ENCODE peak calls at places on chromosome X, in nine cellular contexts. A is sigmoid colon, R is astrocyte, B is prostate gland, X is colonic mucosa, C is cardiac muscle cell, T is esophagus squamous epithelium, E is hepatocyte, Y is fibroblast of lung. M is an unnamed sample.

GRCh38 chrX:85052636-85053343 is 49.1 kb downstream of the APOOL start:
- DNase-seq in B (no peak), Y (peak; percentile 81), R (peak; percentile 77), A (no peak), T (no peak), C (peak; percentile 65), X (no peak), E (no peak), M (no peak)

GRCh38 chrX:47831788-47832187 is 4.9 kb upstream of the ZNF81 start:
- DNase-seq in E (peak; percentile 47), T (no peak), X (peak; percentile 65), R (no peak), A (no peak), Y (peak; percentile 20), B (no peak), C (peak; percentile 40), M (no peak)

GRCh38 chrX:15911729-15912550 is 57.3 kb upstream of the AP1S2 start:
- DNase-seq in A (no peak), C (peak; percentile 63), E (no peak), T (no peak), B (no peak), X (no peak), Y (no peak), R (no peak), M (no peak)

GRCh38 chrX:82912401-82912800 is 595.7 kb upstream of the POU3F4 start:
- DNase-seq in Y (no peak), A (no peak), R (no peak), B (no peak), X (no peak), T (no peak), E (no peak), C (no peak), M (no peak)

GRCh38 chrX:33725556-33726232 is 406.4 kb downstream of the FAM47A start:
- DNase-seq in A (peak; percentile 71), E (peak; percentile 74), C (no peak), X (no peak), Y (peak; percentile 47), T (no peak), R (no peak), B (peak; percentile 4), M (no peak)

GRCh38 chrX:131861088-131861787 is 161.9 kb upstream of the STK26 start:
- DNase-seq in Y (no peak), X (no peak), R (no peak), E (no peak), T (no peak), B (no peak), A (no peak), C (no peak), M (no peak)

GRCh38 chrX:74343327-74343969 is 39.5 kb downstream of the ZCCHC13 start:
- DNase-seq in R (no peak), E (no peak), X (no peak), A (no peak), C (no peak), B (no peak), Y (no peak), T (no peak), M (no peak)

GRCh38 chrX:24231169-24231568 is 81.6 kb downstream of the ZFX start:
- DNase-seq in C (peak; percentile 69), X (no peak), R (peak; percentile 88), A (no peak), E (peak; percentile 76), B (no peak), T (no peak), Y (peak; percentile 87), M (no peak)

GRCh38 chrX:121122332-121122731 is 74.9 kb downstream of the GLUD2 start:
- DNase-seq in R (no peak), Y (no peak), B (no peak), E (no peak), A (no peak), X (no peak), T (no peak), C (no peak), M (no peak)

GRCh38 chrX:86028681-86029080 is 18.7 kb downstream of the CHM start:
- DNase-seq in C (no peak), A (no peak), B (no peak), E (no peak), R (no peak), T (no peak), X (no peak), Y (no peak), M (no peak)

GRCh38 chrX:17542123-17542522 is 167.1 kb downstream of the NHS start:
- DNase-seq in X (no peak), C (no peak), B (peak; percentile 27), T (no peak), A (peak; percentile 70), Y (no peak), E (no peak), R (no peak), M (no peak)

GRCh38 chrX:149497626-149498025 is 7.5 kb downstream of the IDS start:
- DNase-seq in A (no peak), T (no peak), Y (peak; percentile 25), R (peak; percentile 55), X (no peak), B (no peak), E (no peak), C (no peak), M (no peak)

GRCh38 chrX:41308884-41309655 is 24.9 kb upstream of the DDX3X start:
- DNase-seq in B (no peak), Y (peak; percentile 51), T (no peak), E (no peak), R (no peak), C (no peak), A (no peak), X (no peak), M (no peak)
- H3K4me3 ChIP-seq in B (no peak overlapping the region), Y (no peak overlapping the region), T (no peak overlapping the region), E (no peak overlapping the region), R (no peak overlapping the region), C (no peak overlapping the region), A (no peak overlapping the region), X (no peak overlapping the region), M (no peak overlapping the region)

GRCh38 chrX:97909245-97909644 is 1025.5 kb downstream of the RPA4 start:
- DNase-seq in R (no peak), X (no peak), C (no peak), B (no peak), E (no peak), T (no peak), A (no peak), Y (no peak), M (no peak)
- H3K27ac ChIP-seq in R (no peak overlapping the region), X (no peak overlapping the region), C (no peak overlapping the region), B (no peak overlapping the region), E (no peak overlapping the region), T (no peak overlapping the region), A (no peak overlapping the region), Y (no peak overlapping the region), M (no peak overlapping the region)

GRCh38 chrX:65671286-65671685 is 3.8 kb downstream of the MSN start:
- DNase-seq in B (no peak), R (no peak), A (no peak), E (no peak), C (no peak), Y (no peak), T (no peak), X (no peak), M (no peak)

GRCh38 chrX:65671966-65672365 is 4.5 kb downstream of the MSN start:
- DNase-seq in R (no peak), T (no peak), C (peak; percentile 65), E (no peak), Y (no peak), A (no peak), B (no peak), X (no peak), M (no peak)

GRCh38 chrX:65667157-65667502 is 324 bp upstream of the MSN start:
- DNase-seq in Y (no peak), C (no peak), B (no peak), X (no peak), E (no peak), R (no peak), T (no peak), A (no peak), M (no peak)

GRCh38 chrX:65668362-65669310 is 1.2 kb downstream of the MSN start:
- DNase-seq in B (peak; percentile 24), Y (peak; percentile 86), T (peak; percentile 12), A (peak; percentile 90), C (peak; percentile 79), R (peak; percentile 75), X (peak; percentile 55), E (peak; percentile 38), M (peak; percentile 89)

DNA sequence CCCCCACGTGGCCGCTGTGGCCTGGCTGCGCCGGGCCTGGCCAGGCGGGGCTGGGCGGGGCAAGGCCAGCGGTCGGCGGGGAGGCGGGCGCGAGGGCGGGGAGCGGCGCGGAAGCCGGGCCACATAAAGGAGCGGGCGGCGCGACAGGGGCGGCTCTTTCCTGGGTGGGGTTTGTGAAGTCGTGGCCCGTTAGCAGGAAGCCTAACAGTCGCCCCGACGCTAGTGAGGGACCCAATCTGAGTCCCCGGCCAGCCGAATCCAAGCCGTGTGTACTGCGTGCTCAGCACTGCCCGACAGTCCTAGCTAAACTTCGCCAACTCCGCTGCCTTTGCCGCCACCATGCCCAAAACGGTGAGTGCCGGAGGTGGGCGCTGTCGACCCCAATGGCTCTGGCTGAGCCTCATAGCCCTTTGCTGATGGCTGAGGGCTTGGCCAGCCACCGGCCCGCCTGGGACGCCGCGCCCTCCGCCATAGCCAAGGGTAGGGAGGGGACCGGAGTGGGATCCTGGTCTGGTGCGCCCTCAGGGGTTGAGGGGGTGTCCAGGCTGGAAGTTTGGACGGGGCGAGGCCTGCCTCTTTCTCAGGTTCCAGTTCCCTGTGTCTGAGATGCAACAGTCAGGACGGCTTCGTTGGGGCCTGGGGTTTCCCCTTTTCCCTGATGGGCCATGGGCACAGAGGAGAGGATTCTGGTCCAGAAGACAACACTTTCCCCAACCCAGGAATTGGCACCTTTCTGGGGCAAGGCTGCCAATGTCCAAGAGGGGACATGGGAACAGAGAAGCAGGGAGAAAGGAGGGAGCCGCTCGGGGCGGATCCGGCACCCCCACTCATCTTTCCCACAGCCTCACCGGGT is at the start of gene MSN:
- DNase-seq in C (peak; percentile 66), B (peak; percentile 39), Y (peak; percentile 54), X (peak; percentile 68), R (no peak), T (no peak), A (peak; percentile 88), E (peak; percentile 59), M (peak; percentile 85)
- TF ChIP-seq CTCF in C (no peak), B (no peak), Y (no peak), X (no peak), R (no peak), T (no peak), A (no peak), E (peak; percentile 29), M (no peak)

GRCh38 chrX:19798423-19798822 is 89.0 kb downstream of the SH3KBP1 start:
- DNase-seq in X (no peak), R (no peak), E (no peak), Y (no peak), T (no peak), B (no peak), C (no peak), A (no peak), M (no peak)
- H3K4me3 ChIP-seq in X (no peak overlapping the region), R (no peak overlapping the region), E (no peak overlapping the region), Y (no peak overlapping the region), T (no peak overlapping the region), B (no peak overlapping the region), C (no peak overlapping the region), A (no peak overlapping the region), M (no peak overlapping the region)